ENCODE peak calls at places on chromosomes 7 and 10, in six cellular contexts. One of them, this sample, is unnamed. For H3K9me3, the result is how much of the 10 kb centered on the place peaks cover.

GRCh38 chr10:44186150-44186549 is 198.7 kb downstream of the CXCL12 start:
- DNase-seq in IMR-90: peak
- DNase-seq in effector memory CD4-positive, alpha-beta T cell: no peak
- DNase-seq in fibroblast of lung: peak
- DNase-seq in transverse colon: no peak
- DNase-seq in HCT116: no peak
- DNase-seq in this sample: peak

GRCh38 chr10:69337312-69338132 is 59.2 kb downstream of the HK1 start:
- DNase-seq in HCT116: no peak
- DNase-seq in IMR-90: peak
- DNase-seq in fibroblast of lung: peak
- DNase-seq in transverse colon: no peak
- DNase-seq in effector memory CD4-positive, alpha-beta T cell: no peak
- DNase-seq in this sample: peak

GRCh38 chr7:140275069-140275961 is 98.5 kb upstream of the KDM7A start:
- DNase-seq in transverse colon: no peak
- DNase-seq in fibroblast of lung: peak
- DNase-seq in effector memory CD4-positive, alpha-beta T cell: no peak
- DNase-seq in HCT116: no peak
- DNase-seq in IMR-90: no peak
- DNase-seq in this sample: no peak

GRCh38 chr7:136000288-136000913 is 23.2 kb upstream of the MTPN start:
- DNase-seq in effector memory CD4-positive, alpha-beta T cell: no peak
- DNase-seq in fibroblast of lung: no peak
- DNase-seq in HCT116: no peak
- DNase-seq in IMR-90: peak
- DNase-seq in transverse colon: no peak
- DNase-seq in this sample: no peak

GRCh38 chr10:31158000-31158658 is 126.5 kb upstream of the ZNF438 start:
- DNase-seq in IMR-90: peak
- DNase-seq in HCT116: no peak
- DNase-seq in effector memory CD4-positive, alpha-beta T cell: no peak
- DNase-seq in transverse colon: no peak
- DNase-seq in fibroblast of lung: peak
- DNase-seq in this sample: peak

GRCh38 chr7:22671177-22671879 is 55.7 kb upstream of the IL6 start:
- DNase-seq in effector memory CD4-positive, alpha-beta T cell: no peak
- DNase-seq in HCT116: no peak
- DNase-seq in IMR-90: peak
- DNase-seq in transverse colon: no peak
- DNase-seq in fibroblast of lung: peak
- DNase-seq in this sample: peak

GRCh38 chr10:103273026-103273425 is 3.9 kb upstream of the INA start:
- DNase-seq in HCT116: peak
- DNase-seq in fibroblast of lung: peak
- DNase-seq in transverse colon: no peak
- DNase-seq in IMR-90: peak
- DNase-seq in effector memory CD4-positive, alpha-beta T cell: no peak
- DNase-seq in this sample: peak

GRCh38 chr7:106813705-106814305 is 51.3 kb upstream of the PIK3CG start:
- DNase-seq in effector memory CD4-positive, alpha-beta T cell: no peak
- DNase-seq in HCT116: no peak
- DNase-seq in transverse colon: no peak
- DNase-seq in fibroblast of lung: peak
- DNase-seq in IMR-90: peak
- DNase-seq in this sample: peak

GRCh38 chr7:85074-85945 is 107.1 kb upstream of the FAM20C start:
- DNase-seq in IMR-90: peak
- DNase-seq in HCT116: peak
- DNase-seq in effector memory CD4-positive, alpha-beta T cell: no peak
- DNase-seq in fibroblast of lung: peak
- DNase-seq in transverse colon: no peak
- DNase-seq in this sample: peak

GRCh38 chr10:11930342-11930978 is 107.3 kb downstream of the PROSER2 start:
- DNase-seq in fibroblast of lung: no peak
- DNase-seq in transverse colon: no peak
- DNase-seq in IMR-90: no peak
- DNase-seq in HCT116: no peak
- DNase-seq in effector memory CD4-positive, alpha-beta T cell: no peak
- DNase-seq in this sample: no peak

GRCh38 chr7:141294122-141294829 is 220.4 kb downstream of the TMEM178B start:
- DNase-seq in transverse colon: no peak
- DNase-seq in effector memory CD4-positive, alpha-beta T cell: no peak
- DNase-seq in HCT116: no peak
- DNase-seq in fibroblast of lung: no peak
- DNase-seq in IMR-90: no peak
- DNase-seq in this sample: no peak

GRCh38 chr10:3636356-3637181 is 148.4 kb downstream of the KLF6 start:
- DNase-seq in transverse colon: no peak
- DNase-seq in IMR-90: no peak
- DNase-seq in HCT116: peak
- DNase-seq in fibroblast of lung: peak
- DNase-seq in effector memory CD4-positive, alpha-beta T cell: no peak
- DNase-seq in this sample: peak

GRCh38 chr10:26437637-26438461 is at the start of gene APBB1IP:
- DNase-seq in IMR-90: no peak
- DNase-seq in fibroblast of lung: peak
- DNase-seq in transverse colon: peak
- DNase-seq in effector memory CD4-positive, alpha-beta T cell: no peak
- DNase-seq in HCT116: no peak
- DNase-seq in this sample: no peak

GRCh38 chr7:42700376-42701327 is 211.2 kb downstream of the C7orf25 start:
- DNase-seq in transverse colon: no peak
- DNase-seq in effector memory CD4-positive, alpha-beta T cell: no peak
- DNase-seq in IMR-90: no peak
- DNase-seq in fibroblast of lung: no peak
- DNase-seq in HCT116: no peak
- DNase-seq in this sample: no peak

GRCh38 chr10:45227042-45227441 is 88.4 kb downstream of the OR13A1 start:
- DNase-seq in effector memory CD4-positive, alpha-beta T cell: no peak
- DNase-seq in transverse colon: no peak
- DNase-seq in fibroblast of lung: no peak
- DNase-seq in IMR-90: no peak
- DNase-seq in HCT116: no peak
- DNase-seq in this sample: no peak

GRCh38 chr10:45220985-45221384 is 94.4 kb downstream of the OR13A1 start:
- DNase-seq in fibroblast of lung: no peak
- DNase-seq in IMR-90: no peak
- DNase-seq in effector memory CD4-positive, alpha-beta T cell: no peak
- DNase-seq in transverse colon: no peak
- DNase-seq in HCT116: no peak
- DNase-seq in this sample: no peak

GRCh38 chr10:45219416-45219815 is 96.0 kb downstream of the OR13A1 start:
- DNase-seq in HCT116: no peak
- DNase-seq in IMR-90: no peak
- DNase-seq in transverse colon: no peak
- DNase-seq in effector memory CD4-positive, alpha-beta T cell: no peak
- DNase-seq in fibroblast of lung: no peak
- DNase-seq in this sample: no peak

GRCh38 chr10:45229823-45230222 is 85.6 kb downstream of the OR13A1 start:
- DNase-seq in HCT116: no peak
- DNase-seq in effector memory CD4-positive, alpha-beta T cell: no peak
- DNase-seq in fibroblast of lung: no peak
- DNase-seq in transverse colon: no peak
- DNase-seq in IMR-90: no peak
- DNase-seq in this sample: no peak

DNA sequence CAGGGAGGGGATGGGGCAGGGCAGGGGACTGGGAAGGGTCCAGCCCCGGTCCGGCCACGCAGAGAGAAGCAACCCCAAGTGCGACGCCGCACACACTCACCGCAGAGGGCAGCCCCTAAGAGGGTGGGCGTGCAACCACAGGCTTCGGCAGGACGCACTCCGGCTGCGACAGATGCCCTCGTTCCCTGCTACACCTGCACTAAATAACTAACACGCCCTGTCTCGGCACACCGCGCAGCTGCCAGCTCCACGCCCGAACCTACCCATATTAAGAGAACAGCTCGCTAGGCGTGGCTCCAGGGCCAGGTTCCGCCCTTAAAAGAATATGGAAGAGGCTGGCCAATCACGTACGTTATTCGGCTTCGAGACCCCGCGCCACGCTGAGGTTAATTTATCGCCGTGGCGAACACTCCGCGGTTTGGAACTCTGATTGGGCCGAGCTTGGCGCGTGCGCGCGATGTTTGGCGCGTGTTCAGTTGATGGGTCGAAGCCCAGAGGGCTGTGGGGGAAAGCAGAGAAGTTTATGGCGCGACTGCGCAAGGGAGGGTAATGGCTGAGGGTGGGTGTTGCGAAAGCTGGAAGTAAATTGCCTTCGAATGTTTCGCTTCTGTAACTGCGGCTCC is 91.1 kb downstream of the OR13A1 start:
- DNase-seq in transverse colon: no peak
- DNase-seq in effector memory CD4-positive, alpha-beta T cell: no peak
- DNase-seq in HCT116: no peak
- DNase-seq in IMR-90: no peak
- DNase-seq in fibroblast of lung: no peak
- DNase-seq in this sample: no peak
- H3K9me3 ChIP-seq in transverse colon: under half
- H3K9me3 ChIP-seq in effector memory CD4-positive, alpha-beta T cell: under half
- H3K9me3 ChIP-seq in HCT116: under half
- H3K9me3 ChIP-seq in IMR-90: under half
- H3K9me3 ChIP-seq in fibroblast of lung: under half
- H3K9me3 ChIP-seq in this sample: under half

DNA sequence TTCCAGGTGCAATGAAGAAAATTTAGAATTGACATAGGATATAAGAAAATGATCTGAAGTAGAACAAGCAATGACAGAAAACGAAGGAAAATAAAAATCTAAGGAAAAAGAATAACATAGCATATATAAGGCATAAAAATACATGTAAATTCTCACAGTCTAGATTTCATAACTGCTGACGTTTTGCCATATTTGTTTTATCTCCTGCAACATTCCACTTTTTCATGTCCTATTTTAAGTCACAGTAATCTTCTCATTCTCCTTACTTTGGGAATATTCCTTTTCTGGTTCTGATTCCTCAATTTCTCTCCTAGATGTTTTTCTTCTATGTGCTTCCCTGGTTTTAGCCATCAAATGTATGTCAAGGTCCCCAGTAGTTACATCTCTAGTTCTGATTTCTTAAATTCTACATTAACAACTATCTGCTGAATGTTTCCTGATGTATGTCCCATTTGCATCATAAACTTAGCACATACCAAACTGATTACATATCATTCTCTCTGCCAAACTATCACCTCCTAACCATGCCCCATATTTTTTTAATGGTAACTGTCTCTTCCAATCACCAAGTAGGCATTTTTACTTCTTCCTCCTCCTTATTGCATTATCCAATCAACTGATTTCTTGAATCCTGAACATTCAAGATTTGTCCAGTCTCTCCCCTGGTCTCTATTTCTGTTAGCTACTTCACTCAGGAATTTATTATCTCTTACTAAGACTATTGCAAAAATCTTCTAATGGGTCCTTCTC is 171.4 kb downstream of the DNAJC1 start:
- DNase-seq in effector memory CD4-positive, alpha-beta T cell: no peak
- DNase-seq in fibroblast of lung: peak
- DNase-seq in HCT116: no peak
- DNase-seq in IMR-90: peak
- DNase-seq in transverse colon: no peak
- DNase-seq in this sample: peak
- H3K9me3 ChIP-seq in effector memory CD4-positive, alpha-beta T cell: under half
- H3K9me3 ChIP-seq in fibroblast of lung: under half
- H3K9me3 ChIP-seq in HCT116: under half
- H3K9me3 ChIP-seq in IMR-90: under half
- H3K9me3 ChIP-seq in transverse colon: under half
- H3K9me3 ChIP-seq in this sample: under half

GRCh38 chr10:131242007-131242406 is 69.5 kb downstream of the TCERG1L start:
- DNase-seq in effector memory CD4-positive, alpha-beta T cell: no peak
- DNase-seq in IMR-90: no peak
- DNase-seq in fibroblast of lung: no peak
- DNase-seq in HCT116: peak
- DNase-seq in transverse colon: no peak
- DNase-seq in this sample: no peak

GRCh38 chr10:131239926-131240325 is 71.6 kb downstream of the TCERG1L start:
- DNase-seq in IMR-90: no peak
- DNase-seq in fibroblast of lung: no peak
- DNase-seq in HCT116: no peak
- DNase-seq in effector memory CD4-positive, alpha-beta T cell: no peak
- DNase-seq in transverse colon: no peak
- DNase-seq in this sample: no peak

GRCh38 chr10:131238669-131239280 is 72.7 kb downstream of the TCERG1L start:
- DNase-seq in HCT116: no peak
- DNase-seq in IMR-90: no peak
- DNase-seq in transverse colon: no peak
- DNase-seq in fibroblast of lung: no peak
- DNase-seq in effector memory CD4-positive, alpha-beta T cell: no peak
- DNase-seq in this sample: no peak

GRCh38 chr10:131240691-131241090 is 70.8 kb downstream of the TCERG1L start:
- DNase-seq in HCT116: no peak
- DNase-seq in transverse colon: no peak
- DNase-seq in effector memory CD4-positive, alpha-beta T cell: no peak
- DNase-seq in fibroblast of lung: no peak
- DNase-seq in IMR-90: no peak
- DNase-seq in this sample: no peak

GRCh38 chr10:131237991-131238651 is 73.4 kb downstream of the TCERG1L start:
- DNase-seq in transverse colon: no peak
- DNase-seq in HCT116: no peak
- DNase-seq in fibroblast of lung: no peak
- DNase-seq in IMR-90: no peak
- DNase-seq in effector memory CD4-positive, alpha-beta T cell: no peak
- DNase-seq in this sample: no peak
- H3K9me3 ChIP-seq in transverse colon: under half
- H3K9me3 ChIP-seq in HCT116: under half
- H3K9me3 ChIP-seq in fibroblast of lung: under half
- H3K9me3 ChIP-seq in IMR-90: under half
- H3K9me3 ChIP-seq in effector memory CD4-positive, alpha-beta T cell: under half
- H3K9me3 ChIP-seq in this sample: under half

DNA sequence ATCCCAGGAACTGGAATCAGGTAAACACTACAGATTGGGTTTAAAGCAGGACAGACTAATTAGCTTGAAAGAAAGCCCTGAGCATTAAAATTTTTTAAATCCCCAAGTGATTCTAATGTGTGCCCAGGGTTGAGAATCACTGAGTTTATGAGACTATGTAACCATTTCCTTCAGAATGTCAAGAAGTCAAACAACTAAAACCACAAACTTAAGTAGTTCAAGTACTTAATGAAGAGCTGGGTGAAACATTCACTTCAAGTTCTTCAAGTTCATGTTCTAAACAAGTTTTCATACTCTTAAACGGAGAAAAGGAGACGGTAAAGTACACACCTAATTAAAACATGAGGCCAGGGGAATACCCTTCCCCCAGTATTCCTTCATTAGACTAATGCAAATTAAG is 28.2 kb upstream of the TLL2 start:
- DNase-seq in IMR-90: peak
- DNase-seq in effector memory CD4-positive, alpha-beta T cell: no peak
- DNase-seq in HCT116: no peak
- DNase-seq in fibroblast of lung: peak
- DNase-seq in transverse colon: no peak
- DNase-seq in this sample: peak
- H3K9me3 ChIP-seq in IMR-90: under half
- H3K9me3 ChIP-seq in effector memory CD4-positive, alpha-beta T cell: under half
- H3K9me3 ChIP-seq in HCT116: under half
- H3K9me3 ChIP-seq in fibroblast of lung: under half
- H3K9me3 ChIP-seq in transverse colon: under half
- H3K9me3 ChIP-seq in this sample: under half